ENCODE peak calls at places on chromosomes 1 and 21, in five cellular contexts. One of them, this sample, is unnamed.

GRCh38 chr1:229022595-229023350 is 248.1 kb upstream of the RAB4A start:
- DNase-seq in AG20443: no peak
- DNase-seq in fibroblast of the conjunctiva: no peak
- DNase-seq in epithelial cell of proximal tubule: no peak
- DNase-seq in HEK293T: no peak
- DNase-seq in this sample: no peak

GRCh38 chr1:214700381-214700780 is 97.4 kb downstream of the CENPF start:
- DNase-seq in AG20443: no peak
- DNase-seq in fibroblast of the conjunctiva: no peak
- DNase-seq in epithelial cell of proximal tubule: no peak
- DNase-seq in HEK293T: no peak
- DNase-seq in this sample: no peak

GRCh38 chr1:6794164-6794563 is 8.9 kb downstream of the CAMTA1 start:
- DNase-seq in AG20443: peak
- DNase-seq in fibroblast of the conjunctiva: peak
- DNase-seq in epithelial cell of proximal tubule: no peak
- DNase-seq in HEK293T: no peak
- DNase-seq in this sample: no peak

GRCh38 chr1:207518608-207519239 is 22.8 kb downstream of the CR1 start:
- DNase-seq in AG20443: no peak
- DNase-seq in fibroblast of the conjunctiva: no peak
- DNase-seq in epithelial cell of proximal tubule: no peak
- DNase-seq in HEK293T: no peak
- DNase-seq in this sample: no peak

GRCh38 chr1:12112711-12113161 is 49.6 kb downstream of the TNFRSF8 start:
- DNase-seq in AG20443: peak
- DNase-seq in fibroblast of the conjunctiva: no peak
- DNase-seq in epithelial cell of proximal tubule: no peak
- DNase-seq in HEK293T: no peak
- DNase-seq in this sample: no peak

GRCh38 chr1:16478091-16478490 is 36.0 kb downstream of the RNU1-1 start:
- DNase-seq in AG20443: no peak
- DNase-seq in fibroblast of the conjunctiva: no peak
- DNase-seq in epithelial cell of proximal tubule: no peak
- DNase-seq in HEK293T: no peak
- DNase-seq in this sample: no peak

GRCh38 chr1:62508187-62508758 is 71.4 kb downstream of the USP1 start:
- DNase-seq in AG20443: peak
- DNase-seq in fibroblast of the conjunctiva: peak
- DNase-seq in epithelial cell of proximal tubule: no peak
- DNase-seq in HEK293T: peak
- DNase-seq in this sample: peak

GRCh38 chr1:80258659-80259058 is 1252.1 kb upstream of the ADGRL4 start:
- DNase-seq in AG20443: no peak
- DNase-seq in fibroblast of the conjunctiva: no peak
- DNase-seq in epithelial cell of proximal tubule: no peak
- DNase-seq in HEK293T: no peak
- DNase-seq in this sample: no peak

GRCh38 chr1:25503551-25504426 is 39.6 kb upstream of the LDLRAP1 start:
- DNase-seq in AG20443: peak
- DNase-seq in fibroblast of the conjunctiva: no peak
- DNase-seq in epithelial cell of proximal tubule: no peak
- DNase-seq in HEK293T: no peak
- DNase-seq in this sample: no peak

GRCh38 chr1:109579496-109579895 is 31.1 kb downstream of the GNAI3 start:
- DNase-seq in AG20443: peak
- DNase-seq in fibroblast of the conjunctiva: no peak
- DNase-seq in epithelial cell of proximal tubule: no peak
- DNase-seq in HEK293T: no peak
- DNase-seq in this sample: no peak

GRCh38 chr1:212157252-212157651 is 121.7 kb downstream of the DTL start:
- DNase-seq in AG20443: no peak
- DNase-seq in fibroblast of the conjunctiva: no peak
- DNase-seq in epithelial cell of proximal tubule: no peak
- DNase-seq in HEK293T: no peak
- DNase-seq in this sample: no peak

GRCh38 chr1:40977721-40978120 is 1.8 kb upstream of the CTPS1 start:
- DNase-seq in AG20443: peak
- DNase-seq in fibroblast of the conjunctiva: no peak
- DNase-seq in epithelial cell of proximal tubule: no peak
- DNase-seq in HEK293T: no peak
- DNase-seq in this sample: no peak

GRCh38 chr1:193143285-193143684 is 21.5 kb downstream of the CDC73 start:
- DNase-seq in AG20443: no peak
- DNase-seq in fibroblast of the conjunctiva: peak
- DNase-seq in epithelial cell of proximal tubule: no peak
- DNase-seq in HEK293T: no peak
- DNase-seq in this sample: no peak

GRCh38 chr1:46612937-46613660 is 3.5 kb downstream of the MOB3C start:
- DNase-seq in AG20443: no peak
- DNase-seq in fibroblast of the conjunctiva: no peak
- DNase-seq in epithelial cell of proximal tubule: no peak
- DNase-seq in HEK293T: no peak
- DNase-seq in this sample: no peak

GRCh38 chr1:92486251-92487077 is at the start of gene GFI1:
- DNase-seq in AG20443: peak
- DNase-seq in fibroblast of the conjunctiva: no peak
- DNase-seq in epithelial cell of proximal tubule: no peak
- DNase-seq in HEK293T: peak
- DNase-seq in this sample: no peak

GRCh38 chr1:228410015-228410414 is 3.4 kb upstream of the TRIM11 start:
- DNase-seq in AG20443: no peak
- DNase-seq in fibroblast of the conjunctiva: peak
- DNase-seq in epithelial cell of proximal tubule: no peak
- DNase-seq in HEK293T: no peak
- DNase-seq in this sample: no peak

GRCh38 chr21:45020629-45021427 is 53.6 kb upstream of the ADARB1 start:
- DNase-seq in AG20443: no peak
- DNase-seq in fibroblast of the conjunctiva: no peak
- DNase-seq in epithelial cell of proximal tubule: no peak
- DNase-seq in HEK293T: no peak
- DNase-seq in this sample: no peak

GRCh38 chr1:180131510-180131909 is 23.2 kb upstream of the QSOX1 start:
- DNase-seq in AG20443: peak
- DNase-seq in fibroblast of the conjunctiva: peak
- DNase-seq in epithelial cell of proximal tubule: no peak
- DNase-seq in HEK293T: no peak
- DNase-seq in this sample: peak

GRCh38 chr1:154407866-154408777 is 3.0 kb downstream of the IL6R start:
- DNase-seq in AG20443: peak
- DNase-seq in fibroblast of the conjunctiva: no peak
- DNase-seq in epithelial cell of proximal tubule: no peak
- DNase-seq in HEK293T: no peak
- DNase-seq in this sample: no peak

GRCh38 chr1:86841120-86841519 is 72.8 kb downstream of the SELENOF start:
- DNase-seq in AG20443: no peak
- DNase-seq in fibroblast of the conjunctiva: no peak
- DNase-seq in epithelial cell of proximal tubule: no peak
- DNase-seq in HEK293T: no peak
- DNase-seq in this sample: no peak

GRCh38 chr1:206507395-206508129 is at the start of gene RASSF5:
- DNase-seq in AG20443: peak
- DNase-seq in fibroblast of the conjunctiva: no peak
- DNase-seq in epithelial cell of proximal tubule: no peak
- DNase-seq in HEK293T: peak
- DNase-seq in this sample: no peak

GRCh38 chr1:24742090-24742938 is 2.9 kb upstream of the CLIC4 start:
- DNase-seq in AG20443: no peak
- DNase-seq in fibroblast of the conjunctiva: no peak
- DNase-seq in epithelial cell of proximal tubule: no peak
- DNase-seq in HEK293T: no peak
- DNase-seq in this sample: no peak

GRCh38 chr1:14366361-14367018 is 232.0 kb upstream of the KAZN start:
- DNase-seq in AG20443: peak
- DNase-seq in fibroblast of the conjunctiva: peak
- DNase-seq in epithelial cell of proximal tubule: no peak
- DNase-seq in HEK293T: peak
- DNase-seq in this sample: no peak